ENCODE peak calls at places on chromosomes 5 and 9, in ten cellular contexts. X is OCI-LY7; K is breast epithelium; V is spleen; T is CD8-positive, alpha-beta memory T cell; F is tibial nerve; Q is endodermal cell; U is naive thymus-derived CD4-positive, alpha-beta T cell; L is mucosa of descending colon; Y is ovary. M is an unnamed sample. For H3K4me1 and H3K9me3, the result is how much of the 10 kb centered on the place peaks cover.

GRCh38 chr9:133144142-133144886 is 19.4 kb downstream of the GBGT1 start:
- DNase-seq in V (peak), L (peak), T (peak), X (peak), Q (peak), Y (peak), K (no peak), F (peak), U (peak), M (peak)

GRCh38 chr9:89991204-89991790 is 386.5 kb downstream of the GADD45G start:
- DNase-seq in T (no peak), Q (no peak), U (no peak), V (no peak), X (no peak), L (no peak), F (no peak), K (no peak), Y (no peak), M (no peak)

GRCh38 chr9:23693374-23693773 is 132.7 kb downstream of the ELAVL2 start:
- DNase-seq in Y (no peak), F (no peak), Q (no peak), K (no peak), U (no peak), L (no peak), V (no peak), X (no peak), T (no peak), M (no peak)

GRCh38 chr5:134090482-134090881 is 24.0 kb upstream of the TCF7 start:
- DNase-seq in Q (no peak), K (no peak), U (peak), Y (no peak), V (peak), X (peak), F (no peak), T (peak), L (no peak), M (peak)

GRCh38 chr9:80755586-80755985 is 933.8 kb downstream of the TLE1 start:
- DNase-seq in K (no peak), X (no peak), T (no peak), U (no peak), F (no peak), Y (no peak), Q (no peak), L (no peak), V (no peak), M (no peak)

GRCh38 chr9:89012294-89013042 is 21.2 kb downstream of the S1PR3 start:
- DNase-seq in T (no peak), L (no peak), K (no peak), F (no peak), Q (no peak), X (no peak), Y (no peak), V (no peak), U (no peak), M (no peak)

GRCh38 chr5:175285263-175285662 is 158.7 kb downstream of the DRD1 start:
- DNase-seq in F (no peak), Q (no peak), V (no peak), X (no peak), T (no peak), U (no peak), K (no peak), L (no peak), Y (no peak), M (no peak)

GRCh38 chr5:122093415-122093814 is 15.4 kb upstream of the LOX start:
- DNase-seq in K (no peak), V (no peak), Q (no peak), T (no peak), U (no peak), F (no peak), L (no peak), Y (no peak), X (no peak), M (no peak)

GRCh38 chr5:40679998-40680681 is 425 bp downstream of the PTGER4 start:
- DNase-seq in U (peak), Q (peak), V (peak), F (no peak), L (peak), Y (no peak), T (peak), X (no peak), K (no peak), M (peak)

GRCh38 chr5:177232358-177232757 is 71.2 kb downstream of the RAB24 start:
- DNase-seq in Y (no peak), Q (no peak), X (no peak), F (no peak), U (no peak), K (no peak), T (no peak), V (no peak), L (no peak), M (no peak)

GRCh38 chr9:120592210-120592609 is 12.2 kb upstream of the CDK5RAP2 start:
- DNase-seq in K (no peak), F (no peak), X (no peak), L (no peak), Q (no peak), U (no peak), T (no peak), V (no peak), Y (no peak), M (no peak)

GRCh38 chr9:83285836-83286235 is 222.9 kb upstream of the RASEF start:
- DNase-seq in Q (no peak), K (no peak), T (no peak), X (no peak), U (no peak), V (no peak), F (no peak), Y (no peak), L (no peak), M (no peak)

GRCh38 chr5:95895223-95895622 is 66.4 kb downstream of the ELL2 start:
- DNase-seq in L (no peak), F (no peak), Y (no peak), T (no peak), Q (no peak), U (no peak), K (no peak), V (no peak), X (no peak), M (no peak)

GRCh38 chr5:136159457-136159856 is 26.8 kb downstream of the SMAD5 start:
- DNase-seq in X (peak), V (no peak), U (no peak), L (no peak), T (no peak), Y (no peak), Q (no peak), K (no peak), F (no peak), M (no peak)

GRCh38 chr9:79013715-79014610 is 557.8 kb upstream of the TLE4 start:
- DNase-seq in Y (no peak), K (no peak), Q (no peak), V (no peak), U (no peak), F (no peak), L (no peak), T (no peak), X (no peak), M (no peak)

GRCh38 chr5:125607018-125607417 is 816.2 kb upstream of the GRAMD2B start:
- DNase-seq in Q (no peak), F (no peak), K (no peak), T (no peak), X (no peak), Y (no peak), V (no peak), U (no peak), L (no peak), M (no peak)

GRCh38 chr5:137880313-137880712 is 8.9 kb upstream of the PKD2L2 start:
- DNase-seq in X (no peak), U (no peak), Y (no peak), V (no peak), F (no peak), L (no peak), K (no peak), Q (no peak), T (no peak), M (no peak)

GRCh38 chr9:28032178-28032532 is 458.9 kb upstream of the C9orf72 start:
- DNase-seq in L (no peak), F (no peak), T (no peak), V (no peak), U (no peak), K (no peak), Y (no peak), X (no peak), Q (no peak), M (no peak)

GRCh38 chr5:132413567-132413966 is 44.1 kb downstream of the SLC22A5 start:
- DNase-seq in V (no peak), U (no peak), X (no peak), F (no peak), K (no peak), Q (no peak), L (no peak), T (no peak), Y (no peak), M (no peak)

GRCh38 chr9:106400170-106400569 is 462.8 kb upstream of the ZNF462 start:
- DNase-seq in L (no peak), X (no peak), Q (no peak), U (no peak), Y (no peak), K (no peak), F (no peak), V (no peak), T (no peak), M (no peak)

GRCh38 chr5:59799668-59800374 is 93.7 kb downstream of the PDE4D start:
- DNase-seq in U (peak), K (no peak), Q (peak), T (no peak), Y (no peak), V (no peak), L (no peak), X (peak), F (peak), M (peak)

GRCh38 chr5:126849101-126849678 is 72.3 kb downstream of the LMNB1 start:
- DNase-seq in Q (peak), V (no peak), T (no peak), K (no peak), U (no peak), Y (no peak), L (no peak), X (no peak), F (peak), M (no peak)

GRCh38 chr5:124651663-124652513 is 94.6 kb downstream of the ZNF608 start:
- DNase-seq in T (no peak), K (peak), L (peak), F (peak), Y (peak), U (no peak), X (peak), V (peak), Q (peak), M (peak)

GRCh38 chr5:111984044-111984443 is 227.1 kb upstream of the NREP start:
- DNase-seq in Q (no peak), L (no peak), V (no peak), T (no peak), K (no peak), Y (no peak), U (no peak), X (no peak), F (no peak), M (no peak)

GRCh38 chr5:150272531-150272930 is 17.0 kb downstream of the CAMK2A start:
- DNase-seq in V (no peak), K (no peak), L (no peak), T (no peak), U (no peak), Q (peak), Y (no peak), X (peak), F (no peak), M (peak)

GRCh38 chr5:80369521-80369920 is 38.3 kb upstream of the ZFYVE16 start:
- DNase-seq in U (no peak), X (no peak), Q (no peak), K (no peak), V (no peak), Y (no peak), L (no peak), T (no peak), F (no peak), M (no peak)

GRCh38 chr9:8858250-8859161 is 1058.9 kb upstream of the DMAC1 start:
- DNase-seq in U (no peak), F (no peak), K (no peak), X (no peak), L (peak), T (no peak), Y (peak), Q (peak), V (no peak), M (no peak)

GRCh38 chr5:172364773-172365172 is 81.2 kb upstream of the UBTD2 start:
- DNase-seq in U (no peak), L (no peak), Q (no peak), T (no peak), K (no peak), V (no peak), X (no peak), Y (no peak), F (no peak), M (peak)

GRCh38 chr5:177336112-177336511 is 15.4 kb downstream of the LMAN2 start:
- DNase-seq in V (peak), T (no peak), L (peak), F (no peak), Q (no peak), U (peak), X (peak), K (no peak), Y (no peak), M (peak)

GRCh38 chr5:180555168-180555921 is 36.0 kb downstream of the SCGB3A1 start:
- DNase-seq in V (no peak), F (no peak), K (no peak), T (no peak), X (no peak), Y (no peak), Q (no peak), U (no peak), L (no peak), M (no peak)

GRCh38 chr5:65184780-65185179 is 296.9 kb downstream of the ADAMTS6 start:
- DNase-seq in F (no peak), V (no peak), U (no peak), K (no peak), T (no peak), Q (no peak), X (no peak), Y (no peak), L (no peak), M (no peak)

GRCh38 chr9:119667163-119667562 is 297.9 kb upstream of the BRINP1 start:
- DNase-seq in X (peak), Y (no peak), K (no peak), Q (peak), L (no peak), F (no peak), V (no peak), U (no peak), T (no peak), M (no peak)

GRCh38 chr9:136013524-136014034 is 52.4 kb upstream of the UBAC1 start:
- DNase-seq in X (peak), U (no peak), Y (peak), F (no peak), Q (peak), K (no peak), T (peak), V (peak), L (peak), M (no peak)

GRCh38 chr5:68407312-68408239 is 192.0 kb downstream of the PIK3R1 start:
- DNase-seq in K (no peak), X (no peak), L (no peak), Y (no peak), F (no peak), U (peak), T (no peak), V (no peak), Q (no peak), M (no peak)

GRCh38 chr5:75281716-75282465 is 45.2 kb upstream of the ANKRD31 start:
- DNase-seq in Y (no peak), F (no peak), L (no peak), X (no peak), V (no peak), U (no peak), K (no peak), Q (no peak), T (no peak), M (no peak)

GRCh38 chr5:11527994-11528393 is 376.3 kb downstream of the CTNND2 start:
- DNase-seq in L (no peak), V (no peak), U (no peak), T (no peak), F (no peak), X (no peak), Y (no peak), Q (no peak), K (no peak), M (no peak)

GRCh38 chr5:15383469-15383868 is 116.5 kb upstream of the FBXL7 start:
- DNase-seq in U (no peak), T (no peak), Y (no peak), L (no peak), F (no peak), V (no peak), Q (peak), X (no peak), K (no peak), M (no peak)

GRCh38 chr9:36021968-36022367 is 14.7 kb upstream of the RECK start:
- DNase-seq in F (no peak), T (no peak), X (no peak), Y (no peak), K (no peak), L (no peak), U (no peak), V (no peak), Q (no peak), M (no peak)

GRCh38 chr9:127263664-127264063 is 910 bp upstream of the GARNL3 start:
- DNase-seq in Y (no peak), U (no peak), F (peak), T (no peak), X (no peak), K (no peak), V (no peak), L (no peak), Q (no peak), M (no peak)
- H3K4me3 ChIP-seq in Y (no peak), U (no peak), F (no peak), T (no peak), X (no peak), K (no peak), V (no peak), L (no peak), Q (no peak), M (no peak)

GRCh38 chr5:74063821-74064598 is 438.0 kb downstream of the ARHGEF28 start:
- DNase-seq in L (no peak), Y (no peak), U (no peak), F (no peak), V (no peak), T (no peak), Q (no peak), K (no peak), X (no peak), M (no peak)
- H3K4me1 ChIP-seq in L (under half), Y (under half), U (under half), F (under half), V (under half), T (under half), Q (under half), K (under half), X (under half), M (under half)

GRCh38 chr5:141413540-141414069 is 818 bp downstream of the PCDHGA10 start:
- DNase-seq in L (no peak), V (no peak), F (no peak), K (no peak), T (no peak), X (no peak), U (no peak), Q (no peak), Y (no peak), M (no peak)
- H3K9me3 ChIP-seq in L (half or more), V (half or more), F (under half), K (half or more), T (under half), X (under half), U (under half), Q (under half), Y (under half), M (under half)

DNA sequence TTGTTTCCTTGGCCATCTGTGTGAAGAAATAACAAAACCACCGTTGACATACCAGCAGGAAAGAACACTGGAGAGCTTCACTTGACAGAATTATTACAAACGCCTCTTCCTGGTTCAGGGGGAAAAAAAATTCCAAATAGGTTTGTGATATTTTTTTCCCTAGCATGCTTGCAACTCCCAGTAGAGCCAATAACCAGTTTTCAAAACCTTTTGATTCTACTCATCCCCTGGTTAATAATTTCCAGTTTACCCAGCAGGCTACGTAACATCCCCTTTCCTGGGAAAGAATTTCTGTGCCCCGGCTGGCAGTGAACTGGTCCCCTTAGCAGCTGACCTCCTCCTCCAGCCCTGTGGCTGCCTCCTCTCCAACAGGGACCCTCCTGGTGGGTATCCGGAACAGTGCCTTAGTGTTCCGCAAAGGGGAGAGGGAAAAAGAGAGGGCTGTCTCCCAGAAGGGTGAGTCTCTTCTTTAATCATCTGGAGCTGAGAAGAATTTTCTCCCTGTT is 72.8 kb upstream of the BOD1 start:
- DNase-seq in L (no peak), T (no peak), Q (peak), F (no peak), U (no peak), Y (no peak), V (no peak), K (no peak), X (no peak), M (no peak)
- H3K4me3 ChIP-seq in L (no peak), T (no peak), Q (no peak), F (no peak), U (no peak), Y (no peak), V (no peak), K (no peak), X (peak), M (no peak)

GRCh38 chr9:137240321-137240840 is 706 bp upstream of the TUBB4B start:
- DNase-seq in Y (peak), V (no peak), Q (no peak), F (peak), X (peak), L (peak), T (peak), K (peak), U (peak), M (peak)
- H3K4me1 ChIP-seq in Y (under half), V (half or more), Q (under half), F (half or more), X (half or more), L (half or more), T (under half), K (under half), U (under half), M (half or more)